ENCODE peak calls at places on chromosomes 1 and 21, in eight cellular contexts. S is fibroblast of lung, W is lower lobe of right lung, D is heart right ventricle, J is tibial artery, I is cardiac muscle cell, Q is thoracic aorta, N is AG10803. Z is an unnamed sample.

GRCh38 chr1:112995890-112996289 is 39.9 kb upstream of the SLC16A1 start:
- DNase-seq in Q (no peak), S (no peak), W (no peak), I (peak), D (no peak), N (peak), J (no peak), Z (no peak)

GRCh38 chr1:222087207-222087920 is 345.5 kb upstream of the DUSP10 start:
- DNase-seq in W (no peak), D (no peak), Q (no peak), J (no peak), I (no peak), N (peak), S (peak), Z (no peak)

GRCh38 chr1:45894331-45894730 is 90.9 kb downstream of the MAST2 start:
- DNase-seq in N (no peak), I (no peak), Q (no peak), J (no peak), D (no peak), W (no peak), S (no peak), Z (no peak)

GRCh38 chr21:44054710-44055109 is 42.6 kb downstream of the TRAPPC10 start:
- DNase-seq in D (no peak), N (peak), J (no peak), S (peak), Q (no peak), I (no peak), W (no peak), Z (no peak)

GRCh38 chr1:224929335-224930237 is at the start of gene DNAH14:
- DNase-seq in I (peak), Q (no peak), N (peak), D (peak), S (peak), W (peak), J (peak), Z (peak)

GRCh38 chr1:45767035-45767434 is 16.6 kb upstream of the IPP start:
- DNase-seq in I (no peak), W (no peak), D (no peak), J (no peak), N (peak), S (peak), Q (no peak), Z (no peak)

GRCh38 chr1:167819849-167820683 is 93.9 kb downstream of the ADCY10 start:
- DNase-seq in D (peak), I (peak), W (peak), N (peak), Q (peak), J (peak), S (peak), Z (no peak)

GRCh38 chr1:18198240-18198639 is 90.6 kb downstream of the IGSF21 start:
- DNase-seq in W (no peak), J (no peak), S (no peak), I (no peak), D (no peak), N (peak), Q (no peak), Z (no peak)

GRCh38 chr21:44548922-44549321 is 2.4 kb downstream of the KRTAP10-2 start:
- DNase-seq in I (peak), S (no peak), W (no peak), Q (no peak), D (no peak), N (no peak), J (peak), Z (no peak)

GRCh38 chr1:40749817-40750216 is 33.8 kb upstream of the KCNQ4 start:
- DNase-seq in I (no peak), D (no peak), S (no peak), W (no peak), Q (no peak), J (no peak), N (no peak), Z (no peak)

GRCh38 chr1:237171564-237172485 is 129.8 kb downstream of the RYR2 start:
- DNase-seq in S (no peak), I (no peak), N (no peak), W (no peak), D (no peak), J (no peak), Q (no peak), Z (no peak)

GRCh38 chr1:61202854-61203603 is 120.7 kb downstream of the NFIA start:
- DNase-seq in W (no peak), N (peak), Q (no peak), D (no peak), J (no peak), S (peak), I (no peak), Z (no peak)

GRCh38 chr1:3954391-3955160 is 54.5 kb upstream of the C1orf174 start:
- DNase-seq in S (no peak), J (no peak), Q (no peak), I (no peak), W (no peak), D (no peak), N (no peak), Z (no peak)

DNA sequence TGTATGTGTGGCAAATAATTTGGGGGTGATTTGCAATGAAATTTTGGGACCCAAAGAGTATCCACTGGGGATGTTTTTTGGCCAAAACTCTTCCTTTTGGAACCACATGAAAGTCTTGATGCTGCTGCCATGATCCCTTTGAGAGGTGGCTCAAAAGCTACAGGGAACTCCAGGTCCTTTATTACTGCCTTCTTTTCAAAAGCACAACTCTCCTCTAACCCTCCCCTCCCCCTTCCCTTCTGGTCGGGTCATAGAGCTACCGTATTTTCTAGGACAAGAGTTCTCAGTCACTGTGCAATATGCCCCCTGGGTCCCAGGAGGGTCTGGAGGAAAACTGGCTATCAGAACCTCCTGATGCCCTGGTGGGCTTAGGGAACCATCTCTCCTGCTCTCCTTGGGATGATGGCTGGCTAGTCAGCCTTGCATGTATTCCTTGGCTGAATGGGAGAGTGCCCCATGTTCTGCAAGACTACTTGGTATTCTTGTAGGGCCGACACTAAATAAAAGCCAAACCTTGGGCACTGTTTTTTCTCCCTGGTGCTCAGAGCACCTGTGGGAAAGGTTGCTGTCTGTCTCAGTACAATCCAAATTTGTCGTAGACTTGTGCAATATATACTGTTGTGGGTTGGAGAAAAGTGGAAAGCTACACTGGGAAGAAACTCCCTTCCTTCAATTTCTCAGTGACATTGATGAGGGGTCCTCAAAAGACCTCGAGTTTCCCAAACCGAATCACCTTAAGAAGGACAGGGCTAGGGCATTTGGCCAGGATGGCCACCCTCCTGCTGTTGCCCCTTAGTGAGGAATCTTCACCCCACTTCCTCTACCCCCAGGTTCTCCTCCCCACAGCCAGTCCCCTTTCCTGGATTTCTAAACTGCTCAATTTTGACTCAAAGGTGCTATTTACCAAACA is 3.1 kb downstream of the BTG2 start:
- DNase-seq in S (no peak), N (no peak), D (no peak), Q (no peak), I (no peak), W (no peak), J (peak), Z (no peak)
- TF ChIP-seq CTCF in S (no peak), N (no peak), D (no peak), Q (no peak), I (no peak), W (no peak), J (no peak), Z (no peak)

DNA sequence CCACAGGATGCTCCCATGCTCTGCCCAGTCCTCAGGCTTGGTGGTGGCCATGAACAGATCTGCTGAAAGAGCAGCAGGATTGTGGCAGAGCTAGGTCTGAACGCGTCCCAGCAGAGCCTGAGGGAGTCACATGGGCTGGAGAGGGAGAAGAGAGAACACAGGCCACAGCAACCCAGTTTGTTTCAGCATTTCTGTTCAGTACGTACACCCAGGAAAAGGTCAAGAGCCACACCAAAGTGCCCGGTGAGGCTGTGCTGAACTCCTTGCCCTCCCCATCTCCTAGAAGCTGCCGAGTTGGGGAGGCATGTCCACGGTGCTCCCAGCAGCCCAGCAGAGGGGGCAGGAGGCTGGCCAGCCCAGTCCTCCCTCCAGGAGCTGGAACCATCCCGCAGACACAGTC is 5.5 kb downstream of the PKP1 start:
- DNase-seq in I (no peak), W (no peak), Q (no peak), D (no peak), N (no peak), J (no peak), S (no peak), Z (no peak)
- TF ChIP-seq CTCF in I (no peak), W (no peak), Q (no peak), D (no peak), N (no peak), J (no peak), S (no peak), Z (no peak)

GRCh38 chr1:184986250-184986649 is 11.9 kb upstream of the NIBAN1 start:
- DNase-seq in J (no peak), D (no peak), W (no peak), N (peak), I (peak), S (peak), Q (no peak), Z (no peak)
- TF ChIP-seq CTCF in J (no peak), D (peak), W (no peak), N (peak), I (peak), S (peak), Q (no peak), Z (no peak)

DNA sequence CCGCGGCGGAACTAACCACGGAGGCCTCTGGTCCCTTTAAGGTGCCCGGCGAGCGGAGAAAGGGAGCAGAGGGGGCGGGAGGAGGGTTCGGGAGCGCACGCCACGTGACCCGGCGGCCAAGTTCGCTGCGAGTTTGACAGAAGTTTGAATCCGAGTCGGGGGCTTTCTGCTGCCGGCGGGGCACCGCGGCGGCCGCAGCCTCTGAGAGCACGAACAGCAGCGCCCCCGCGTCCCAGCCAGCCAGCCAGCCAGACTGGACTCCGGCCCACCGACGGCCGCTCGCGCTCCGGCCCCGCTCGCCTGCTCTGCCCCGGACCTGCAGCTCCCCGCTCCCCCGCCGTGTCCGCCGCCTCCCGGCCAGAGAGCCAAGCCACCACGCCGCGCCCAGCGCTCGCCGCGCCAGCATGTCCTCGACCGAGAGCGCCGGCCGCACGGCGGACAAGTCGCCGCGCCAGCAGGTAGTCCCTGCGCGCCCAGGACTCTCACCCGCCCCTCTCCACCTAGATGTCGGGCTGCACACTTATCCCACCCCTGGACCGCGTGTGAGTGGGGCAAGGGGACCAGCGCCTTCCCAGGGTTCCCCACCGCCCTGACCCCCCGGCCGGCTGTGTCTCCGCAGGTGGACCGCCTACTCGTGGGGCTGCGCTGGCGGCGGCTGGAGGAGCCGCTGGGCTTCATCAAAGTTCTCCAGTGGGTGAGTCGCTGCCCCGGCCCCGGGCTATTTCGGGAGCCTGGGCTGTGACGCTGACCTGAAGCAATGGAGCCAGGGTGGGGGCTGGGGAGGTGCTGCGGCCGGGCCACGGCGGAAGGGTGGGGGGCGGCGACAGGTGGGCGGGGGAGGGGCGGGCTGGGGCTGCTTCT is at the start of gene SYPL2:
- DNase-seq in D (peak), S (peak), N (no peak), W (peak), Q (no peak), J (no peak), I (peak), Z (no peak)
- TF ChIP-seq CTCF in D (no peak), S (no peak), N (no peak), W (no peak), Q (no peak), J (no peak), I (no peak), Z (no peak)

GRCh38 chr1:43368646-43369020 is 822 bp upstream of the ELOVL1 start:
- DNase-seq in D (no peak), W (no peak), I (no peak), Q (no peak), N (no peak), S (no peak), J (no peak), Z (no peak)

GRCh38 chr1:43366601-43367025 is 1.2 kb downstream of the ELOVL1 start:
- DNase-seq in W (no peak), Q (no peak), J (no peak), N (no peak), S (no peak), D (no peak), I (no peak), Z (no peak)

GRCh38 chr1:43366179-43366578 is 1.6 kb downstream of the ELOVL1 start:
- DNase-seq in I (no peak), N (no peak), J (peak), W (peak), D (no peak), Q (no peak), S (no peak), Z (no peak)

GRCh38 chr1:43367026-43367903 is 546 bp downstream of the ELOVL1 start:
- DNase-seq in W (peak), Q (no peak), N (no peak), S (no peak), D (peak), J (peak), I (no peak), Z (no peak)

DNA sequence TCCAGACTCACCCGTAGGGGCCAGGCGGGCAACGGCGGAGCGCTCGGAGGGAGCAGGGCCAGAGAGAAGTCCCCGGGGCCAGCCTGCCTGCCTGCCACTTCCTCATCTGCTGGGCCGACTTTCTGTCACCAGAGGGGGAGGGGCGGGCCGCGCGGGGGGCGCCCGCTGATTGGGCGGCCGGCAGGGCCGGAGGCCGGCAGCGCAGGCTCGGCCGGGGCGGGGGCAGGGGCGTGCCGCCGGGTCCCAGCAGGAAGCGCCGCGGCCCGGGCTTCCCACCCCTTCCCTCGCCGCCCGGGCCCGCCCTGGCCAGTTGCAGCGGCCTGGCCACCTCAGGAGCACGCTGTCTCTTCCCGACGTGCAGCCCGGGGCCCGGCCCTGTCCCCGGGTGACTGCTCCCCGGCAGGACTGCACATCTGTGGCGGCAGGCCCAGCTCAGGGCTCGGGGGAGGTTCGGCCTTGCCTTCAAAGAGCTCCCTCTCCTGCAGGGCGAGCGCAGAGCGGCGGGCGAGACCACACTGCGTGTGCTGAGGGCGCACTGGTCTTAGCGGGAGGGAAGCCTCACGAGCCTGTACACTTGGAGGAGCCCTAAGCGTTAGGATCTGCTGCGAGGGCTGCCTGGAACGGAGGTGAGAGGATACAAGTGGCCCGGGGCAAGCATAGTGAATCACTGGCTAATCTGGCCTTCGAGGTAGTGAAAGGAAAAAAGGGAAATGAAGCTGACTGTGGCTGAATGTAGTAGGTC is at the start of gene ELOVL1:
- DNase-seq in J (peak), S (peak), W (peak), Q (peak), N (peak), I (peak), D (peak), Z (peak)
- TF ChIP-seq CTCF in J (peak), S (peak), W (no peak), Q (no peak), N (peak), I (peak), D (peak), Z (no peak)

DNA sequence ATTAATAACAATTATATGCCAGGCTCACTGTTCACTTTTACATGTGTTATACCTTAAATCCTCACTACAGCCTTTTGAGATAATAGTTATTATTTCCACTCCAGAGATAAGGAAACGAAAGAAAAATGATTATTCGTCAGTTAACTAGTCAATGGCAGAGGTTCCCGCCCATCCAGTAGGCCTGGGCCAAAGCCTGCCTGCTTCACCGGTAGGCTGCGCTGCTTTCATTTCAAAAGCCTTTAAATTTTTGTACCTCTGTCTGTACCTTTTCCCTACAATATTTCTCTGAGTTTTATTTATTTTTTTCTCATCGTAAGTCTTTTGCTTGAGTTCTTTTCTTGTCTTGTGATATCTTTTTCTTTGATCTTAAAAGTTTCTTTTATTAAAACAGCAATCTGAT is 3.6 kb downstream of the GPR52 start:
- DNase-seq in I (no peak), N (no peak), D (no peak), Q (no peak), W (no peak), J (no peak), S (no peak), Z (no peak)
- TF ChIP-seq CTCF in I (no peak), N (no peak), D (no peak), Q (no peak), W (no peak), J (no peak), S (no peak), Z (no peak)

GRCh38 chr1:90339822-90340221 is 344.9 kb downstream of the ZNF326 start:
- DNase-seq in D (no peak), N (no peak), I (no peak), W (no peak), J (no peak), S (no peak), Q (no peak), Z (no peak)

GRCh38 chr1:90334137-90334536 is 339.2 kb downstream of the ZNF326 start:
- DNase-seq in D (no peak), I (no peak), W (no peak), S (no peak), N (no peak), Q (no peak), J (no peak), Z (no peak)

GRCh38 chr1:90335566-90335965 is 340.7 kb downstream of the ZNF326 start:
- DNase-seq in S (no peak), D (no peak), N (no peak), J (no peak), W (no peak), I (no peak), Q (no peak), Z (no peak)

GRCh38 chr1:90340604-90341003 is 345.7 kb downstream of the ZNF326 start:
- DNase-seq in D (no peak), J (no peak), S (no peak), Q (no peak), W (no peak), I (no peak), N (no peak), Z (no peak)

GRCh38 chr1:90336552-90337324 is 341.8 kb downstream of the ZNF326 start:
- DNase-seq in N (no peak), I (no peak), Q (no peak), D (no peak), J (no peak), S (no peak), W (no peak), Z (no peak)
- TF ChIP-seq CTCF in N (no peak), I (no peak), Q (no peak), D (no peak), J (no peak), S (no peak), W (no peak), Z (no peak)

GRCh38 chr1:114337417-114337816 is 173.6 kb downstream of the TRIM33 start:
- DNase-seq in Q (no peak), J (no peak), S (no peak), W (no peak), I (no peak), N (no peak), D (no peak), Z (no peak)

GRCh38 chr1:114333670-114334069 is 177.3 kb downstream of the TRIM33 start:
- DNase-seq in S (no peak), W (no peak), D (no peak), I (no peak), Q (no peak), J (no peak), N (no peak), Z (no peak)

GRCh38 chr1:114336360-114336759 is 174.6 kb downstream of the TRIM33 start:
- DNase-seq in W (no peak), S (no peak), N (no peak), I (no peak), D (no peak), Q (no peak), J (no peak), Z (no peak)

GRCh38 chr1:114334297-114334696 is 176.7 kb downstream of the TRIM33 start:
- DNase-seq in J (no peak), W (no peak), S (no peak), D (no peak), N (no peak), I (no peak), Q (no peak), Z (no peak)

DNA sequence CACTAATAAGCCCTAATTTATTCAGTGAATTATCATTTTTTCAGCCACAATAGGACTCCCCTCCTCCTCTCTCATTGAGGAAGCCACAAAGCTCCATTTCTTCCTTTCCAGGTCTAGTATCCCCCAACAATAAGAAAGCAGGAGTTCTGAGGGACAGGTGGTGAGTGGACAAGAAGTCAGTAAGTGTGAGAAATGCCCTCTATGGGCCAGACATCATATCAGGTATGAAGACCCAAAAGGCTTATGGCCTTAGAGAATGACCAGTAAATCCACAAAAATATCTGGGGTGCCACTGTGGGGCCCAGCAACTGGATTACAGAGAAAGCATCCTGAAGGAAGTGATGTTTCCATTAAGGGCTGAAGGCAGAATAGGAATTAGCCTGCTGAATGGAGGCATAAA is 175.7 kb downstream of the TRIM33 start:
- DNase-seq in D (no peak), Q (no peak), I (no peak), S (no peak), N (no peak), J (no peak), W (no peak), Z (no peak)
- TF ChIP-seq CTCF in D (no peak), Q (no peak), I (no peak), S (no peak), N (no peak), J (no peak), W (no peak), Z (no peak)

Z was measured in omental fat pad.